ENCODE peak calls at places on chromosomes 11 and 22, in six cellular contexts. I is WERI-Rb-1, V is WTC11, E is upper lobe of right lung, Q is colonic mucosa, D is T-helper 2 cell. B is an unnamed sample.

GRCh38 chr22:45425531-45426265 is 12.2 kb downstream of the RIBC2 start:
- DNase-seq in D (no peak), V (no peak), E (peak), Q (no peak), I (no peak), B (peak)

GRCh38 chr11:63146586-63146985 is 2.6 kb upstream of the SLC22A24 start:
- DNase-seq in Q (no peak), E (no peak), I (no peak), D (no peak), V (no peak), B (no peak)

GRCh38 chr22:41687901-41688364 is 734 bp downstream of the SNU13 start:
- DNase-seq in I (no peak), V (no peak), Q (no peak), D (no peak), E (peak), B (no peak)

GRCh38 chr11:88363566-88364169 is 26.1 kb upstream of the CTSC start:
- DNase-seq in E (no peak), D (no peak), V (no peak), Q (no peak), I (no peak), B (no peak)

GRCh38 chr11:90288207-90288821 is 65.5 kb upstream of the CHORDC1 start:
- DNase-seq in E (no peak), I (no peak), D (no peak), V (no peak), Q (no peak), B (no peak)

GRCh38 chr11:67392182-67392715 is 463 bp downstream of the RAD9A start:
- DNase-seq in V (no peak), Q (no peak), D (no peak), E (no peak), I (no peak), B (no peak)

GRCh38 chr11:74091549-74091948 is 79.3 kb downstream of the C2CD3 start:
- DNase-seq in E (no peak), I (no peak), Q (no peak), V (no peak), D (no peak), B (no peak)

GRCh38 chr11:58707767-58708166 is 24.0 kb downstream of the GLYAT start:
- DNase-seq in E (no peak), V (no peak), I (no peak), D (no peak), Q (no peak), B (no peak)

GRCh38 chr11:124970925-124971324 is 16.9 kb downstream of the CCDC15 start:
- DNase-seq in E (no peak), V (no peak), Q (no peak), D (no peak), I (peak), B (no peak)

B was measured in mesenteric fat pad.